ENCODE peak calls at places on chromosomes 11 and 22, in seven cellular contexts. H, R, N, Y, Z, X and A are unnamed samples.

GRCh38 chr11:45919276-45919675 is 1.6 kb upstream of the PEX16 start:
- DNase-seq in H (no peak), R (peak), N (no peak), Y (no peak), Z (no peak), X (no peak), A (no peak)

GRCh38 chr11:76247091-76247490 is 40.8 kb upstream of the WNT11 start:
- DNase-seq in H (no peak), R (no peak), N (no peak), Y (no peak), Z (no peak), X (no peak), A (no peak)

GRCh38 chr11:45777127-45777969 is 27.6 kb upstream of the SLC35C1 start:
- DNase-seq in H (no peak), R (no peak), N (no peak), Y (no peak), Z (no peak), X (no peak), A (no peak)

GRCh38 chr22:47334596-47334995 is 572.1 kb downstream of the TBC1D22A start:
- DNase-seq in H (no peak), R (no peak), N (no peak), Y (no peak), Z (no peak), X (no peak), A (no peak)

GRCh38 chr11:64765291-64765803 is 5.6 kb upstream of the PYGM start:
- DNase-seq in H (no peak), R (peak), N (no peak), Y (no peak), Z (no peak), X (no peak), A (no peak)

GRCh38 chr11:66728760-66729385 is at the start of gene SPTBN2:
- DNase-seq in H (peak), R (no peak), N (no peak), Y (no peak), Z (no peak), X (peak), A (no peak)

GRCh38 chr11:8832571-8833260 is 78.3 kb upstream of the AKIP1 start:
- DNase-seq in H (no peak), R (peak), N (peak), Y (peak), Z (peak), X (peak), A (peak)

GRCh38 chr11:73143126-73143838 is 1.2 kb upstream of the FCHSD2 start:
- DNase-seq in H (peak), R (peak), N (no peak), Y (no peak), Z (no peak), X (peak), A (peak)

GRCh38 chr11:119196833-119197483 is 9.2 kb upstream of the CBL start:
- DNase-seq in H (peak), R (peak), N (peak), Y (peak), Z (peak), X (peak), A (peak)

GRCh38 chr22:23315341-23315917 is 135.1 kb downstream of the BCR start:
- DNase-seq in H (peak), R (peak), N (peak), Y (peak), Z (peak), X (peak), A (peak)

GRCh38 chr11:126080206-126080941 is 17.7 kb upstream of the CDON start:
- DNase-seq in H (no peak), R (peak), N (no peak), Y (peak), Z (no peak), X (peak), A (no peak)

GRCh38 chr11:26149585-26149984 is 182.3 kb upstream of the ANO3 start:
- DNase-seq in H (no peak), R (no peak), N (no peak), Y (no peak), Z (no peak), X (no peak), A (no peak)

GRCh38 chr22:49322861-49323622 is 504.6 kb downstream of the BRD1 start:
- DNase-seq in H (no peak), R (peak), N (no peak), Y (no peak), Z (peak), X (no peak), A (no peak)

GRCh38 chr22:28736296-28737155 is 5.1 kb downstream of the CHEK2 start:
- DNase-seq in H (no peak), R (no peak), N (no peak), Y (no peak), Z (no peak), X (no peak), A (no peak)

GRCh38 chr11:10058356-10058755 is 235.7 kb downstream of the SBF2 start:
- DNase-seq in H (no peak), R (no peak), N (no peak), Y (peak), Z (no peak), X (no peak), A (no peak)

GRCh38 chr22:36824655-36825054 is 7.8 kb upstream of the PVALB start:
- DNase-seq in H (no peak), R (no peak), N (no peak), Y (no peak), Z (no peak), X (no peak), A (no peak)

GRCh38 chr11:17561466-17562001 is 14.5 kb downstream of the OTOG start:
- DNase-seq in H (no peak), R (no peak), N (no peak), Y (no peak), Z (no peak), X (no peak), A (no peak)

GRCh38 chr22:45036154-45036553 is 26.3 kb upstream of the PHF21B start:
- DNase-seq in H (no peak), R (no peak), N (peak), Y (no peak), Z (no peak), X (no peak), A (no peak)

GRCh38 chr22:27578937-27579617 is 222.5 kb downstream of the MN1 start:
- DNase-seq in H (no peak), R (no peak), N (no peak), Y (no peak), Z (no peak), X (no peak), A (no peak)

GRCh38 chr22:24161909-24162308 is 19.4 kb upstream of the SUSD2 start:
- DNase-seq in H (no peak), R (no peak), N (no peak), Y (no peak), Z (no peak), X (peak), A (no peak)

GRCh38 chr11:100789500-100789899 is 102.4 kb downstream of the ARHGAP42 start:
- DNase-seq in H (peak), R (no peak), N (no peak), Y (no peak), Z (no peak), X (peak), A (no peak)

GRCh38 chr11:59973097-59973496 is 9.3 kb downstream of the OOSP4A start:
- DNase-seq in H (no peak), R (no peak), N (no peak), Y (no peak), Z (no peak), X (no peak), A (no peak)

GRCh38 chr11:110207089-110207488 is 89.3 kb downstream of the RDX start:
- DNase-seq in H (no peak), R (no peak), N (no peak), Y (no peak), Z (no peak), X (no peak), A (no peak)

GRCh38 chr22:37746366-37747089 is 49.7 kb downstream of the TRIOBP start:
- DNase-seq in H (peak), R (peak), N (no peak), Y (no peak), Z (no peak), X (peak), A (peak)

GRCh38 chr22:37843746-37844089 is 416 bp downstream of the ANKRD54 start:
- DNase-seq in H (no peak), R (peak), N (no peak), Y (no peak), Z (peak), X (no peak), A (peak)

GRCh38 chr11:18853086-18853720 is 61.6 kb upstream of the PTPN5 start:
- DNase-seq in H (peak), R (peak), N (peak), Y (peak), Z (peak), X (peak), A (peak)
- TF ChIP-seq CTCF in H (peak), R (peak), N (peak), Y (peak), Z (peak), X (no peak), A (peak)

GRCh38 chr11:96090711-96091110 is 166.8 kb upstream of the MTMR2 start:
- DNase-seq in H (no peak), R (no peak), N (peak), Y (no peak), Z (no peak), X (no peak), A (no peak)
- TF ChIP-seq CTCF in H (no peak), R (no peak), N (no peak), Y (no peak), Z (no peak), X (no peak), A (no peak)

DNA sequence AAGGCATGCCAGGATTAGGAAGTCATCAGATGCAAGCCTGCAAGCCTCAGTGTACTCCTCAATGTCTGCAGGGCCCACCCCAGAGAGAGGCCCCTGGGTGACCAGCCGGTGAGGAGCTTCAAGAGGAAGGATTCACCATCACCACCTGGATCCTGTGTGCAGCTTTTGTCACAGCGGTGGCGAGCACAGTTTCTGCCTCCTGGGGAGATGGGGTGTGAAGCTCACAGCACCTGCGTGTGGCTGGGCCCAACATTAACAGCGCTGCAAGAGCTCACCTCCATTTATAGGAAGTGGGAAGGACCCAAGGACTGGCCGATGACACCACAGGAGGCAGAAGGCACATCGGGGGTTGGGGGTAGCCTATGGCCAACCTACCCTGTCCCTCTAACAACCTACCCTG is 235.3 kb downstream of the CTTN start:
- DNase-seq in H (no peak), R (no peak), N (no peak), Y (no peak), Z (no peak), X (no peak), A (no peak)
- TF ChIP-seq CTCF in H (no peak), R (no peak), N (no peak), Y (no peak), Z (no peak), X (no peak), A (no peak)

DNA sequence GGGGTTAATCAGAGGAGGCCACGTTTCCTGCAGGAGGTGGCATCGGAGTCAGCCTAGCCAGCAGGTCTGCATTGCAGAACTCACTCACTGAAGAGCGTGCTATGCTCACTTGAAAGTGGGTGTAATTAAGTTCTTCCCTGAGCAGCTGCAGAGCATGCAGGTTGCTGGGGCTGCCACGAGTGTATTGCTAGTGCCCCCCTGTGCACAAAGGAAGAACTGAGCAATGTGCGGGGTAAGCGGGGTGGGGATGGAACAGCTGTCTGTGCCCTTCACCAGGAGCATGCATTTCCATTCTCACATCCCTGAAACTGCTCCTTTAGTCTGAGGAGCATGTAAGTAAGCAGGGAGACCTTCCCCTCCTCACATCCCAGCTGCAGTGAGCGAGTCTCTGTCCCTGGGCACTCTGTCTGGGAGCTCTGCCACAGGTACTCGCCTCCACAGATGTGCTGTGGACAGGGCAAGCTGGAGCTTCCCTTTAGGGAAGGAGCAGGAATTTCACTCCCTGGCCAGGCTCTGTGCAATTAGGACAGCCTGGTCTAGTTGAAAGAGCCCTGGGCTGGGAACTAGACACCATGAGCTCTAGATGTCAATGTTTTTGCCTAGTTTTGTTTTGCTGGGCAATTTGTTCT is 1031.8 kb downstream of the NTM start:
- DNase-seq in H (peak), R (peak), N (peak), Y (peak), Z (peak), X (peak), A (peak)
- TF ChIP-seq CTCF in H (peak), R (peak), N (peak), Y (peak), Z (peak), X (no peak), A (peak)

GRCh38 chr11:116707746-116708145 is 65.0 kb downstream of the BUD13 start:
- DNase-seq in H (no peak), R (no peak), N (no peak), Y (no peak), Z (no peak), X (no peak), A (no peak)
- TF ChIP-seq CTCF in H (no peak), R (no peak), N (no peak), Y (no peak), Z (no peak), X (no peak), A (no peak)

DNA sequence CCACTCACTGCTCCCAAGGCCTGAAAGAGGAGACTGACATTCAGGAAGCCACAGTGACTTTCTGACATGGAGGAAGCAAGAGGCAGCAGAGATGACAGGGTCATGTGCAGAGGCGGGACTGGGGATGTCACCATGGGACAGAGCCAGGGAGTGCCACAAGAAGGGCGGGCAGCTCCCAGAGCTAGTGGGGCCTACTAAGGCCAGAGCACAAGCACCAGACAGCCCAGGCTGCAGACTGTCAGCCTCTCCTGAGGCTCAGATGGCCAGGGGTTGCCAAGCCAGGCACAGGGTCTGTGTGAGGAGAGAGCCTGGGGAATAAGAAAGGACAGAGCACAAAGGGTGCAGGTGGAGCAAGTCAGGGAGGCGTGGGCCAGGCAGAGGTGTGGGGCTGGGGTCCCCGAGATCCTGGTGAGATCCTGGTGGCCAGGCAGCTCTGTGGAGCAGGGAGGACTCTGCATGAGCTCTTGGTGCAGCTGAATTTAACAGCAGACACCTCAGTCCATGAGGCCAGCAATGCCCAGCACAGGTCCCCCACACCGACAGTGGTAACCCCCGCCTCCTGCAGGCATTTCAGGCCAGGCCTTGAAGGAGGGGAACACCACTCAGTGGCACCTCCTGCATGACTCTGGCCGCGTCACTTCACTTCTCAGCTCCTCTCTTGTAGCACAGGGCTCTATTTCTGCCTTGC is 52.3 kb downstream of the SGSM3 start:
- DNase-seq in H (no peak), R (no peak), N (no peak), Y (no peak), Z (no peak), X (no peak), A (no peak)
- TF ChIP-seq CTCF in H (no peak), R (no peak), N (no peak), Y (no peak), Z (no peak), X (no peak), A (no peak)

GRCh38 chr11:107996025-107996776 is 12.5 kb upstream of the CUL5 start:
- DNase-seq in H (no peak), R (no peak), N (no peak), Y (no peak), Z (no peak), X (no peak), A (no peak)

GRCh38 chr11:107988397-107989158 is 20.1 kb upstream of the CUL5 start:
- DNase-seq in H (no peak), R (no peak), N (no peak), Y (peak), Z (no peak), X (no peak), A (no peak)

DNA sequence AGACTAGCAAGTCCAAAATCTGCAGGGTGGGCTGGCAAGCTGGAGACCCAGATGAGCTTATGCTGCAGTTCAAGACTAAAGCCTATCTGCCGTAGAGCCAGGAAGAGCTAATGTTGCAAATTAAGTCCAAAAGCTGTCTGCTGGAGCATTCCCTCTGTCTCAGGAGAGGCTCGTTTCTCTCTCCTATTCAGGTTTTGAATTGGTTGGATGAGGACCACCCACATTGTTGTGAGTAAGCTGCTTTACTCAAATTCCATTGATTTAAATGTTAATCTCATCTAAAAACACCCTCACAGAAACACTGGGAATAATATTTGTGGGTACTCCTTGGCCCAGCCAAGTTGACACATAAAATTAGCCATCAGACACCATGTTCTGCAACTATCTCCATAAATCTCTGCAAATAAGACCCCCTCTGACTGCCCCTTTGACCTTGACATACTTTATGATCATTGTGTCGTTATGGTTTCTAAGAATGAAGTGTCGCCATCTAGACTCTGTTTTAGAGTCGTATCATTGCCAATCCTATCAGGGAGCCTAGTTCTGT is 16.8 kb upstream of the CUL5 start:
- DNase-seq in H (no peak), R (no peak), N (no peak), Y (no peak), Z (no peak), X (no peak), A (no peak)
- TF ChIP-seq CTCF in H (no peak), R (no peak), N (no peak), Y (no peak), Z (no peak), X (no peak), A (no peak)

GRCh38 chr11:102309621-102310541 is 7.4 kb upstream of the BIRC3 start:
- DNase-seq in H (no peak), R (no peak), N (no peak), Y (no peak), Z (no peak), X (no peak), A (no peak)

GRCh38 chr11:102306817-102307814 is 10.2 kb upstream of the BIRC3 start:
- DNase-seq in H (no peak), R (no peak), N (no peak), Y (peak), Z (no peak), X (no peak), A (no peak)

GRCh38 chr11:102304686-102305085 is 12.6 kb upstream of the BIRC3 start:
- DNase-seq in H (no peak), R (no peak), N (no peak), Y (no peak), Z (no peak), X (no peak), A (no peak)

GRCh38 chr11:102305352-102306047 is 11.8 kb upstream of the BIRC3 start:
- DNase-seq in H (no peak), R (no peak), N (no peak), Y (no peak), Z (no peak), X (no peak), A (no peak)

GRCh38 chr11:102306048-102306575 is 11.2 kb upstream of the BIRC3 start:
- DNase-seq in H (no peak), R (peak), N (no peak), Y (peak), Z (no peak), X (peak), A (no peak)
- TF ChIP-seq CTCF in H (no peak), R (peak), N (no peak), Y (peak), Z (no peak), X (no peak), A (no peak)

GRCh38 chr11:68825603-68826002 is 16.1 kb downstream of the CPT1A start:
- DNase-seq in H (peak), R (no peak), N (no peak), Y (peak), Z (no peak), X (peak), A (no peak)
- TF ChIP-seq CTCF in H (no peak), R (peak), N (no peak), Y (peak), Z (peak), X (no peak), A (no peak)

GRCh38 chr11:12157241-12157661 is 46.9 kb downstream of the MICAL2 start:
- DNase-seq in H (no peak), R (no peak), N (peak), Y (no peak), Z (no peak), X (no peak), A (no peak)
- TF ChIP-seq CTCF in H (no peak), R (no peak), N (no peak), Y (no peak), Z (no peak), X (no peak), A (no peak)